ENCODE peak calls at places on chromosomes 5 and 9, in eight cellular contexts. S, I, R, M, A, W, Z and H are unnamed samples.
A peak's percentile ranks its signal among the peaks of the same experiment; 100 is the strongest.

GRCh38 chr9:110979636-110980035 is 58.6 kb downstream of the LPAR1 start:
- DNase-seq in S (no peak), I (peak; percentile 60), R (no peak), M (peak; percentile 46), A (no peak), W (no peak), Z (no peak), H (no peak)

GRCh38 chr5:79020861-79021561 is 35.9 kb upstream of the ARSB start:
- DNase-seq in S (peak; percentile 66), I (peak; percentile 86), R (peak; percentile 25), M (peak; percentile 83), A (peak; percentile 78), W (peak; percentile 84), Z (no peak), H (no peak)

GRCh38 chr5:106127341-106127781 is 1543.4 kb downstream of the EFNA5 start:
- DNase-seq in S (no peak), I (no peak), R (no peak), M (no peak), A (peak; percentile 14), W (no peak), Z (no peak), H (no peak)

GRCh38 chr5:20105915-20106314 is 117.9 kb upstream of the CDH18 start:
- DNase-seq in S (no peak), I (no peak), R (no peak), M (no peak), A (no peak), W (no peak), Z (no peak), H (no peak)

GRCh38 chr5:67310169-67310568 is 113.6 kb upstream of the CD180 start:
- DNase-seq in S (no peak), I (no peak), R (no peak), M (no peak), A (no peak), W (no peak), Z (no peak), H (no peak)

GRCh38 chr9:133119039-133119438 is 2.0 kb downstream of the RALGDS start:
- DNase-seq in S (no peak), I (no peak), R (no peak), M (no peak), A (no peak), W (peak; percentile 15), Z (no peak), H (no peak)

GRCh38 chr5:111512026-111512405 is 319 bp downstream of the STARD4 start:
- DNase-seq in S (peak; percentile 70), I (peak; percentile 40), R (no peak), M (peak; percentile 47), A (peak; percentile 31), W (peak; percentile 47), Z (peak; percentile 12), H (no peak)

GRCh38 chr9:129590466-129590865 is 30.4 kb downstream of the C9orf50 start:
- DNase-seq in S (no peak), I (no peak), R (no peak), M (no peak), A (no peak), W (no peak), Z (no peak), H (no peak)

GRCh38 chr9:137710751-137711150 is 91.9 kb downstream of the EHMT1 start:
- DNase-seq in S (no peak), I (peak; percentile 46), R (no peak), M (peak; percentile 29), A (peak; percentile 10), W (no peak), Z (no peak), H (no peak)

GRCh38 chr9:93072383-93072795 is 13.9 kb downstream of the SUSD3 start:
- DNase-seq in S (no peak), I (peak; percentile 37), R (peak; percentile 52), M (peak; percentile 71), A (peak; percentile 68), W (no peak), Z (no peak), H (no peak)

GRCh38 chr5:174078416-174078815 is 32.9 kb downstream of the NSG2 start:
- DNase-seq in S (no peak), I (no peak), R (no peak), M (peak; percentile 20), A (no peak), W (no peak), Z (no peak), H (no peak)

GRCh38 chr5:152262667-152263066 is 142.4 kb downstream of the NMUR2 start:
- DNase-seq in S (no peak), I (no peak), R (no peak), M (no peak), A (no peak), W (no peak), Z (no peak), H (no peak)

GRCh38 chr9:20319641-20320337 is 302.5 kb downstream of the MLLT3 start:
- DNase-seq in S (no peak), I (peak; percentile 25), R (peak; percentile 8), M (peak; percentile 16), A (peak; percentile 88), W (peak; percentile 68), Z (no peak), H (no peak)

GRCh38 chr9:92609142-92609500 is 60.8 kb downstream of the IPPK start:
- DNase-seq in S (no peak), I (peak; percentile 32), R (no peak), M (peak; percentile 29), A (no peak), W (peak; percentile 42), Z (no peak), H (no peak)

GRCh38 chr5:58411372-58411771 is 48.5 kb downstream of the PLK2 start:
- DNase-seq in S (no peak), I (no peak), R (no peak), M (no peak), A (peak; percentile 22), W (no peak), Z (no peak), H (no peak)

GRCh38 chr5:93294184-93294583 is 286.8 kb downstream of the NR2F1-AS1 start:
- DNase-seq in S (no peak), I (peak; percentile 31), R (no peak), M (no peak), A (peak; percentile 63), W (peak; percentile 62), Z (no peak), H (no peak)

GRCh38 chr5:53262348-53262970 is 152.9 kb upstream of the MOCS2 start:
- DNase-seq in S (no peak), I (peak; percentile 81), R (no peak), M (peak; percentile 80), A (peak; percentile 72), W (peak; percentile 81), Z (no peak), H (no peak)
- TF ChIP-seq CTCF in S (peak; percentile 51), I (peak; percentile 80), R (no peak), M (peak; percentile 73), A (peak; percentile 90), W (peak; percentile 74), Z (peak; percentile 48), H (no peak)

GRCh38 chr9:124487491-124488182 is 19.6 kb downstream of the NR5A1 start:
- DNase-seq in S (no peak), I (no peak), R (no peak), M (no peak), A (no peak), W (no peak), Z (no peak), H (no peak)

GRCh38 chr9:124485936-124486335 is 21.3 kb downstream of the NR5A1 start:
- DNase-seq in S (no peak), I (no peak), R (no peak), M (no peak), A (no peak), W (no peak), Z (no peak), H (no peak)

GRCh38 chr9:124488641-124489040 is 18.6 kb downstream of the NR5A1 start:
- DNase-seq in S (no peak), I (no peak), R (no peak), M (no peak), A (no peak), W (no peak), Z (no peak), H (no peak)

GRCh38 chr9:124485201-124485600 is 22.0 kb downstream of the NR5A1 start:
- DNase-seq in S (no peak), I (no peak), R (no peak), M (no peak), A (no peak), W (no peak), Z (no peak), H (no peak)

DNA sequence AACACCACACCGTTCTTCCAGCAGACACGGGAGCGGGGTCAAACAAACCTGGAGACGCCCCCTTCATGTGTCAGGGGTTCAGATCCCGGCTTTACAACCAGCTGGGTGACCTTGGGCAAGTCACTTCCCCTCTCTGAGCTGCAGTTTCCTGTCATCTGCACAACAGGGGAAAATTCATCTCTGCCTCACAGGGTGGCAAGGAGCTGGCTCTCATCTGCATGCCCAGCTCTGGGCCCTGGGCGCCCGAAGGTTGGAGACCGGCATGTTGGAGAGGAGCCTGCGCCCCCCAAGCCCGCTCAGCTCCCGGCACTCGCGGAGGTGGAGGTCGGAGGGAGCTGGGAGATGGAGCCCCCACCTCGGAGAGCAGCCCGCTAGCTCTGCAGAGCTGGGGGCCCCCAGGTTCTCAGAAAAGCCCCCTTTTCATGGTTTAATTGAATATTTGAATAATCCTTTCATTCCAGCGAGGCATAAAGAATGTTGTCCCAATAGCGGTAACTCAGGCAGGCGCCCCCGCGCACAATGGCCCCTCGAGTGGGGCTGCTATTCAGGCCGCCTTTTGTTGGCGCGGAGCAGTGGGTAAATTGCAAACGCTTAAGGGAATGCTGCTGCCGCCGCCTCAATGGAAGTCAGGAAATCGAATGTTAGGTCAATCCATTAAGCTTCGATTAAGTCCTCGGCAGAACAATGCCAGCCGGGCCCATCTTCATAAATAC is 20.3 kb downstream of the NR5A1 start:
- DNase-seq in S (no peak), I (no peak), R (no peak), M (no peak), A (no peak), W (no peak), Z (no peak), H (no peak)
- TF ChIP-seq CTCF in S (no peak), I (no peak), R (no peak), M (no peak), A (no peak), W (no peak), Z (no peak), H (no peak)

DNA sequence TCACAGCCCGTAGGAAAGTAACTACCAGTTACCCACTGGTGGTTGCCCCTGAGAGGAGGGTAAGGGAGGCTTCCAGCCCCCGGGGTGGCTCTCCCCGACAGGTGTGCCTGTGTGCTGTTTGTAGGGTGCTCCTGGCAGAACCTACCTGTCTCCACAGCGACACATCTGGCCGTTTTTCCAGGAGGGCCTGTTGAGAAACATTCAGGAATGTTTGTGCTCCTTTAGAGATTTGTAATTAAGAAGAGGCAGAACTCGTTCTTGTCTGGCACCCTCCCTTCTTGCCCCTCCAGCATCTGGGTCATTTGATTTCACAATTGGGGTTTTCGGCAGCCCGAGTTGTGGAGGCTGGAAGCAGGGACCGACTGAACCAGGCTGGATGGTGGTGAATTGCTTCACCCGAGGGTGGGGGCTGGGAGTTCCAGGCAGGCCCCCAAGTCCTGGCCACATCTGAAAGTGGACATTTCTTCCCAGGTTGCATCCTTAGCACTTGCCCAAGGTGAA is 74.2 kb downstream of the WWC1 start:
- DNase-seq in S (peak; percentile 38), I (peak; percentile 50), R (no peak), M (peak; percentile 73), A (peak; percentile 58), W (no peak), Z (no peak), H (no peak)
- TF ChIP-seq CTCF in S (no peak), I (peak; percentile 20), R (no peak), M (peak; percentile 29), A (peak; percentile 14), W (peak; percentile 8), Z (no peak), H (no peak)

GRCh38 chr5:134224905-134225779 is 731 bp downstream of the PPP2CA start:
- DNase-seq in S (peak; percentile 77), I (peak; percentile 65), R (peak; percentile 60), M (peak; percentile 62), A (peak; percentile 87), W (peak; percentile 82), Z (no peak), H (peak; percentile 65)
- TF ChIP-seq CTCF in S (no peak), I (no peak), R (no peak), M (peak; percentile 16), A (peak; percentile 28), W (no peak), Z (peak; percentile 38), H (no peak)